ENCODE peak calls at places on chromosomes 6 and 20, in ten cellular contexts. M is cerebellum, P is upper lobe of right lung, Q is GDM1, G is DMS53, W is anterior cingulate cortex, A is DMS153, V is brain pericyte, U is Caco-2, Z is Caki2. R is an unnamed sample.
A peak's percentile ranks its signal among the peaks of the same experiment; 100 is the strongest.

GRCh38 chr6:78561015-78561414 is 306.3 kb upstream of the IRAK1BP1 start:
- DNase-seq in Q (no peak), G (no peak), P (no peak), Z (no peak), W (no peak), A (no peak), V (no peak), M (no peak), U (no peak), R (peak; percentile 33)

GRCh38 chr20:63529861-63530787 is 7.1 kb downstream of the PTK6 start:
- DNase-seq in G (no peak), Q (no peak), Z (no peak), U (no peak), P (no peak), A (no peak), V (no peak), M (no peak), W (no peak), R (no peak)

GRCh38 chr20:7090001-7090400 is 322.5 kb downstream of the BMP2 start:
- DNase-seq in W (no peak), V (no peak), P (no peak), M (no peak), Q (no peak), A (no peak), Z (no peak), U (no peak), G (no peak), R (no peak)

GRCh38 chr6:108002365-108003221 is 44.6 kb upstream of the SEC63 start:
- DNase-seq in Q (no peak), U (peak; percentile 64), G (peak; percentile 67), P (no peak), Z (peak; percentile 86), V (no peak), M (no peak), W (peak; percentile 43), A (no peak), R (no peak)

GRCh38 chr20:44413575-44414345 is 58.3 kb downstream of the HNF4A start:
- DNase-seq in P (no peak), G (no peak), V (no peak), W (no peak), Q (no peak), M (no peak), Z (no peak), A (no peak), U (no peak), R (no peak)

GRCh38 chr20:45918779-45919535 is 7.0 kb upstream of the PLTP start:
- DNase-seq in V (no peak), M (no peak), P (no peak), G (no peak), A (no peak), U (no peak), W (no peak), Z (no peak), Q (no peak), R (no peak)

GRCh38 chr6:86192123-86192522 is 549.4 kb upstream of the SYNCRIP start:
- DNase-seq in Q (no peak), A (peak; percentile 13), Z (peak; percentile 41), M (no peak), U (peak; percentile 26), V (no peak), W (no peak), G (peak; percentile 60), P (no peak), R (peak; percentile 58)

GRCh38 chr20:36606171-36607116 is 865 bp downstream of the RAB5IF start:
- DNase-seq in A (no peak), V (no peak), U (peak; percentile 66), Q (no peak), G (peak; percentile 45), W (no peak), Z (peak; percentile 53), P (peak; percentile 71), M (no peak), R (peak; percentile 44)

GRCh38 chr6:40982917-40983316 is 56.1 kb downstream of the UNC5CL start:
- DNase-seq in A (no peak), G (no peak), P (no peak), W (no peak), U (no peak), V (no peak), M (no peak), Q (no peak), Z (no peak), R (no peak)

GRCh38 chr6:28542440-28543293 is 17.0 kb downstream of the GPX5 start:
- DNase-seq in A (peak; percentile 58), M (peak; percentile 43), U (peak; percentile 62), Z (peak; percentile 95), V (peak; percentile 20), W (no peak), Q (peak; percentile 53), P (peak; percentile 82), G (peak; percentile 76), R (peak; percentile 95)

GRCh38 chr20:33925867-33926266 is 67.8 kb upstream of the RALY start:
- DNase-seq in W (no peak), U (no peak), Q (no peak), A (no peak), M (no peak), P (no peak), V (no peak), G (no peak), Z (no peak), R (no peak)

GRCh38 chr20:4625687-4626086 is 96.0 kb upstream of the PRND start:
- DNase-seq in U (no peak), G (no peak), Z (no peak), W (no peak), V (no peak), M (no peak), A (no peak), Q (no peak), P (no peak), R (no peak)

R was measured in HT1080.